ENCODE peak calls at places on chromosomes 4 and X, in four cellular contexts. O is anterior cingulate cortex, D is M059J, U is glutamatergic neuron. B is an unnamed sample.

GRCh38 chr4:2077537-2078460 is 18.7 kb downstream of the NAT8L start:
- DNase-seq in D (no peak), U (no peak), O (no peak), B (no peak)

GRCh38 chrX:85379174-85379907 is at the start of gene POF1B:
- DNase-seq in D (no peak), U (no peak), O (no peak), B (no peak)

GRCh38 chrX:153065389-153065788 is 6.9 kb upstream of the PNMA6A start:
- DNase-seq in O (no peak), D (peak), U (no peak), B (no peak)

GRCh38 chrX:17082831-17083230 is 136.4 kb downstream of the REPS2 start:
- DNase-seq in O (no peak), U (no peak), D (peak), B (peak)

GRCh38 chr4:87977521-87978278 is 2.2 kb downstream of the SPP1 start:
- DNase-seq in O (peak), D (no peak), U (no peak), B (no peak)

GRCh38 chr4:166602068-166602467 is 632.2 kb downstream of the SPOCK3 start:
- DNase-seq in U (no peak), D (no peak), O (no peak), B (no peak)

GRCh38 chrX:39629001-39629400 is 468.8 kb downstream of the BCOR start:
- DNase-seq in U (no peak), O (no peak), D (peak), B (no peak)

GRCh38 chr4:26342328-26343040 is 21.7 kb downstream of the RBPJ start:
- DNase-seq in U (no peak), D (peak), O (no peak), B (peak)

GRCh38 chr4:174358823-174359222 is 75.1 kb downstream of the CEP44 start:
- DNase-seq in U (no peak), O (no peak), D (peak), B (peak)

GRCh38 chrX:132171478-132171877 is 43.7 kb upstream of the FRMD7 start:
- DNase-seq in O (no peak), U (no peak), D (peak), B (no peak)

GRCh38 chr4:41514169-41514568 is 23.8 kb upstream of the LIMCH1 start:
- DNase-seq in U (no peak), O (no peak), D (no peak), B (no peak)

GRCh38 chr4:145920205-145920604 is 18.4 kb downstream of the ZNF827 start:
- DNase-seq in U (no peak), D (peak), O (no peak), B (peak)

GRCh38 chr4:109648266-109648996 is 54.8 kb downstream of the CASP6 start:
- DNase-seq in D (no peak), U (no peak), O (no peak), B (no peak)

GRCh38 chr4:44848466-44848865 is 122.1 kb upstream of the GNPDA2 start:
- DNase-seq in U (no peak), O (no peak), D (no peak), B (no peak)

GRCh38 chrX:29233592-29234179 is 646.4 kb downstream of the IL1RAPL1 start:
- DNase-seq in U (no peak), O (no peak), D (peak), B (no peak)